ENCODE peak calls at places on chromosomes 1 and 21, in four cellular contexts. H, N, F and I are unnamed samples.

GRCh38 chr21:17451364-17451869 is 61.4 kb upstream of the CXADR start:
- DNase-seq in F (no peak), N (no peak), H (no peak), I (no peak)

GRCh38 chr1:230641900-230642262 is 400 bp upstream of the COG2 start:
- DNase-seq in H (peak), N (peak), F (no peak), I (no peak)

GRCh38 chr1:74467786-74468377 is 44.5 kb downstream of the LRRC53 start:
- DNase-seq in H (no peak), F (no peak), N (no peak), I (no peak)

GRCh38 chr1:221335161-221336101 is 406.5 kb downstream of the DUSP10 start:
- DNase-seq in F (no peak), N (no peak), H (peak), I (no peak)

GRCh38 chr1:196877964-196878363 is 9.9 kb upstream of the CFHR4 start:
- DNase-seq in N (peak), F (no peak), H (no peak), I (no peak)

GRCh38 chr1:94009304-94009703 is 100.1 kb upstream of the GCLM start:
- DNase-seq in N (no peak), F (no peak), H (no peak), I (no peak)

GRCh38 chr1:216247937-216248336 is 175.3 kb downstream of the USH2A start:
- DNase-seq in F (no peak), H (no peak), N (no peak), I (no peak)

GRCh38 chr21:31878831-31879230 is 6.0 kb downstream of the HUNK start:
- DNase-seq in F (no peak), N (no peak), H (no peak), I (no peak)

GRCh38 chr1:43366179-43366578 is 1.6 kb downstream of the ELOVL1 start:
- DNase-seq in H (peak), F (peak), N (peak), I (no peak)

GRCh38 chr1:98102369-98103030 is 181.7 kb upstream of the DPYD start:
- DNase-seq in N (no peak), F (no peak), H (no peak), I (no peak)

GRCh38 chr1:154760469-154760933 is 109.6 kb downstream of the KCNN3 start:
- DNase-seq in N (peak), H (peak), F (peak), I (no peak)

GRCh38 chr1:16605532-16605931 is 7.8 kb downstream of the NBPF1 start:
- DNase-seq in H (no peak), N (no peak), F (no peak), I (no peak)

GRCh38 chr21:45407629-45408247 is 2.8 kb downstream of the COL18A1 start:
- DNase-seq in H (no peak), N (no peak), F (no peak), I (no peak)

GRCh38 chr1:41618066-41618825 is 133.8 kb upstream of the EDN2 start:
- DNase-seq in N (no peak), H (peak), F (peak), I (no peak)

GRCh38 chr1:24952413-24952841 is 22.4 kb upstream of the RUNX3 start:
- DNase-seq in H (no peak), F (no peak), N (no peak), I (no peak)

GRCh38 chr1:27037518-27037917 is 24.9 kb upstream of the TENT5B start:
- DNase-seq in F (no peak), H (no peak), N (no peak), I (no peak)

GRCh38 chr1:29392036-29392435 is 155.7 kb downstream of the PTPRU start:
- DNase-seq in H (no peak), N (no peak), F (no peak), I (no peak)
- TF ChIP-seq CTCF in H (no peak), N (no peak), F (no peak), I (no peak)

GRCh38 chr1:152110365-152110859 is 4.8 kb downstream of the TCHH start:
- DNase-seq in H (peak), F (no peak), N (peak), I (no peak)
- TF ChIP-seq CTCF in H (no peak), F (no peak), N (no peak), I (no peak)

GRCh38 chr1:143698016-143698415 is 273.8 kb downstream of the FAM72C start:
- DNase-seq in F (peak), H (no peak), N (peak), I (no peak)
- TF ChIP-seq CTCF in F (no peak), H (no peak), N (peak), I (peak)

GRCh38 chr1:150235852-150236613 is at the start of gene ANP32E:
- DNase-seq in F (peak), H (peak), N (peak), I (peak)
- TF ChIP-seq CTCF in F (no peak), H (no peak), N (no peak), I (no peak)

GRCh38 chr21:29170935-29171334 is 40.5 kb downstream of the MAP3K7CL start:
- DNase-seq in F (no peak), N (no peak), H (no peak), I (no peak)
- TF ChIP-seq CTCF in F (no peak), N (no peak), H (no peak), I (no peak)

GRCh38 chr1:100358210-100358609 is 5.9 kb downstream of the CDC14A start:
- DNase-seq in N (no peak), F (no peak), H (no peak), I (no peak)
- TF ChIP-seq CTCF in N (no peak), F (no peak), H (peak), I (peak)